ENCODE peak calls at places on chromosome 16, in four cellular contexts. U is neural crest cell, L is pancreas, A is HFFc6. E is an unnamed sample.

GRCh38 chr16:68756250-68757051 is 19.4 kb downstream of the CDH1 start:
- DNase-seq in L (peak), U (no peak), A (no peak), E (no peak)

GRCh38 chr16:57601801-57602478 is 26.5 kb upstream of the ADGRG1 start:
- DNase-seq in U (no peak), L (peak), A (no peak), E (peak)

GRCh38 chr16:17448640-17449638 is 21.8 kb downstream of the XYLT1 start:
- DNase-seq in L (peak), A (no peak), U (no peak), E (no peak)

GRCh38 chr16:471353-472198 is 46.1 kb downstream of the RAB11FIP3 start:
- DNase-seq in A (peak), L (no peak), U (peak), E (no peak)

GRCh38 chr16:89115216-89115949 is 21.7 kb downstream of the ACSF3 start:
- DNase-seq in U (no peak), A (no peak), L (no peak), E (no peak)

GRCh38 chr16:66440970-66441369 is 13.9 kb downstream of the BEAN1 start:
- DNase-seq in L (no peak), U (no peak), A (no peak), E (no peak)

GRCh38 chr16:57966133-57966805 is 4.7 kb downstream of the CNGB1 start:
- DNase-seq in U (no peak), A (no peak), L (no peak), E (no peak)

GRCh38 chr16:345686-346231 is 6.8 kb downstream of the AXIN1 start:
- DNase-seq in L (no peak), U (no peak), A (no peak), E (no peak)

GRCh38 chr16:51150894-51151320 is at the start of gene SALL1:
- DNase-seq in A (no peak), U (peak), L (no peak), E (no peak)

GRCh38 chr16:53007095-53007494 is 45.6 kb downstream of the CHD9NB start:
- DNase-seq in U (no peak), L (no peak), A (no peak), E (no peak)

GRCh38 chr16:84379731-84380369 is 11.5 kb downstream of the ATP2C2 start:
- DNase-seq in A (no peak), U (no peak), L (no peak), E (no peak)

GRCh38 chr16:1296688-1297412 is 12.6 kb upstream of the UBE2I start:
- DNase-seq in L (peak), A (peak), U (no peak), E (no peak)

GRCh38 chr16:10333321-10334032 is 52.4 kb upstream of the ATF7IP2 start:
- DNase-seq in L (peak), U (no peak), A (no peak), E (no peak)

GRCh38 chr16:20321671-20322070 is 5.6 kb downstream of the GP2 start:
- DNase-seq in A (no peak), U (no peak), L (peak), E (no peak)

GRCh38 chr16:57801098-57801855 is 1.0 kb downstream of the KIFC3 start:
- DNase-seq in L (no peak), A (peak), U (no peak), E (no peak)

GRCh38 chr16:82995927-82996441 is 369.2 kb downstream of the CDH13 start:
- DNase-seq in U (no peak), L (no peak), A (peak), E (no peak)

GRCh38 chr16:65123846-65124513 is 2.1 kb upstream of the CDH11 start:
- DNase-seq in A (no peak), L (no peak), U (no peak), E (no peak)

GRCh38 chr16:65125322-65125721 is 3.5 kb upstream of the CDH11 start:
- DNase-seq in L (no peak), U (no peak), A (no peak), E (no peak)

GRCh38 chr16:65125871-65126270 is 4.0 kb upstream of the CDH11 start:
- DNase-seq in L (no peak), U (no peak), A (no peak), E (no peak)

GRCh38 chr16:65124596-65124995 is 2.7 kb upstream of the CDH11 start:
- DNase-seq in L (no peak), U (no peak), A (no peak), E (no peak)

GRCh38 chr16:65126845-65127624 is 5.2 kb upstream of the CDH11 start:
- DNase-seq in A (no peak), L (no peak), U (no peak), E (no peak)
- TF ChIP-seq CTCF in A (peak), L (no peak), U (peak), E (peak)

GRCh38 chr16:67669499-67670101 is 3.0 kb downstream of the C16orf86 start:
- DNase-seq in L (no peak), U (no peak), A (no peak), E (no peak)

GRCh38 chr16:67667434-67667816 is 811 bp downstream of the C16orf86 start:
- DNase-seq in U (no peak), L (no peak), A (no peak), E (no peak)

GRCh38 chr16:67666538-67667433 is at the start of the genes C16orf86 and ENKD1:
- DNase-seq in U (peak), L (peak), A (peak), E (peak)

GRCh38 chr16:67667817-67668494 is 1.3 kb downstream of the C16orf86 start:
- DNase-seq in U (peak), L (peak), A (peak), E (peak)

GRCh38 chr16:67668495-67669157 is 2.0 kb downstream of the C16orf86 start:
- DNase-seq in A (no peak), U (no peak), L (no peak), E (no peak)
- TF ChIP-seq CTCF in A (peak), U (no peak), L (no peak), E (no peak)

GRCh38 chr16:85423631-85424030 is 189.5 kb upstream of the GSE1 start:
- DNase-seq in A (no peak), L (peak), U (no peak), E (no peak)

GRCh38 chr16:85422124-85422373 is 191.1 kb upstream of the GSE1 start:
- DNase-seq in L (no peak), A (no peak), U (no peak), E (no peak)

GRCh38 chr16:85421338-85422123 is 191.6 kb upstream of the GSE1 start:
- DNase-seq in L (peak), U (no peak), A (no peak), E (no peak)

GRCh38 chr16:85423186-85423550 is 190.0 kb upstream of the GSE1 start:
- DNase-seq in L (no peak), A (no peak), U (no peak), E (no peak)

DNA sequence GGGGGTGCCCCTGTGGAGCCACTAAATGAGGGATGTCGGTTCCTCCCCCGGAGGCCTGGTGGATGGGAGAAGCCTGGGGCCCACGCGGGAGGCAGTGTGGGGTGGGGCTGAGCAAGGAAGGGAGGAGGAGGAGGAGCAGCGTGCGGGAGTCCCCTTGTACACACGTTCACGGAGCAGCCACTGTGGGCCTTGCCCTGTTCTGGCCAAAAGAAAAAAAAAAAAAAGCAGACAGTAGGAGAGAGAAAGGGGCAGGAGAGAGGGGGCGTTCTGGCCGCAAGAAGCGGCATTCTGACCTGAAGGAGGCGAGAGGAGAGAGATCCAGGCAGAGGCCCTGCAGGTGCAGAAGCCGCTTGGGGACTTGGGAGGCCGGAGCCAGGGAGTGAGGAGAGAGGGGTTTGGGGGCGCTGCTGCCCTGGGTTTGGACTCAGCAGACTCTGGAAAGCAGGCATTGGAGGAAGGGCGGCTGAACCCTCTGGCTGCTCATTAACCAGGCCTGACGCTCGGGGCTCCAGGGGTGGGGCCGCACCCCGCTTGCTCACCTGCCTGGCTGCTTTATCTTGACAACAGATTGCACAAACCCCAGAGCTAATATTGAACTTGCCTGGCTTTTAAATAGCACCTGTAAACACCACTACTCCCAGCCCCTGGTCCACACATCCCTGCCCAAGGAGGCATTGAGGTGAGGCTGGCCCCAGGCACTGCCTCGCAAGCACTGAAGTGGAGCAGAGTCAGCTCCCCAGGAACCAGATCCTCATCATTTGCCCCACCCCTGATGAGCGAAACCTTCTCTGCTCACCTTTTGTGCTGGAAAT is 190.5 kb upstream of the GSE1 start:
- DNase-seq in L (peak), U (peak), A (no peak), E (no peak)
- TF ChIP-seq CTCF in L (no peak), U (no peak), A (no peak), E (no peak)

DNA sequence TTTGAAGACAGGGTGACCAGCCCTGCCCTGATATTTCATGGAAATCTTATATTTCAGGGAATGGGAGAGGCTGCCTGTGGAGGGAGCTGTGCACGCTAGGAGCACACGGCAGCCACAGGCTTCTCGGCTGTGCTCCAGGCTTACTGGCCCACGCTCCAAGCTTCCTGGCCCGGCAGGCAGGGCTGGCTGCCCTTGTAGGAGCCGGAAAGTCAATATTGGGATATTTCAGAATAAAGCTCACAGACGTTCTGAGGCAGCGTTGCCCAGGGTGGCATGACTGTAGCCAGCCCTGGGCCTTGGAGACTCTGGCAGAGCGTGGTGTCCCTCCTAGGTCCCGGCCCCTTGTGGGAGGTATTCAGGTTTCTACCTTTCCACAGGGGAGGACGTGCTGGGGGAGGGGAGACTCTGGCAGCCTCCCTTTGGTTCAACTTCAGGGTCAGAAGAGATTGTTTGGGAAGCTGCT is 95.6 kb downstream of the NPIPB11 start:
- DNase-seq in L (peak), A (no peak), U (no peak), E (no peak)
- TF ChIP-seq CTCF in L (no peak), A (no peak), U (no peak), E (no peak)

GRCh38 chr16:55019419-55020131 is 88.9 kb downstream of the IRX5 start:
- DNase-seq in U (no peak), A (no peak), L (no peak), E (no peak)

GRCh38 chr16:55018881-55019280 is 88.2 kb downstream of the IRX5 start:
- DNase-seq in U (no peak), A (no peak), L (no peak), E (peak)

DNA sequence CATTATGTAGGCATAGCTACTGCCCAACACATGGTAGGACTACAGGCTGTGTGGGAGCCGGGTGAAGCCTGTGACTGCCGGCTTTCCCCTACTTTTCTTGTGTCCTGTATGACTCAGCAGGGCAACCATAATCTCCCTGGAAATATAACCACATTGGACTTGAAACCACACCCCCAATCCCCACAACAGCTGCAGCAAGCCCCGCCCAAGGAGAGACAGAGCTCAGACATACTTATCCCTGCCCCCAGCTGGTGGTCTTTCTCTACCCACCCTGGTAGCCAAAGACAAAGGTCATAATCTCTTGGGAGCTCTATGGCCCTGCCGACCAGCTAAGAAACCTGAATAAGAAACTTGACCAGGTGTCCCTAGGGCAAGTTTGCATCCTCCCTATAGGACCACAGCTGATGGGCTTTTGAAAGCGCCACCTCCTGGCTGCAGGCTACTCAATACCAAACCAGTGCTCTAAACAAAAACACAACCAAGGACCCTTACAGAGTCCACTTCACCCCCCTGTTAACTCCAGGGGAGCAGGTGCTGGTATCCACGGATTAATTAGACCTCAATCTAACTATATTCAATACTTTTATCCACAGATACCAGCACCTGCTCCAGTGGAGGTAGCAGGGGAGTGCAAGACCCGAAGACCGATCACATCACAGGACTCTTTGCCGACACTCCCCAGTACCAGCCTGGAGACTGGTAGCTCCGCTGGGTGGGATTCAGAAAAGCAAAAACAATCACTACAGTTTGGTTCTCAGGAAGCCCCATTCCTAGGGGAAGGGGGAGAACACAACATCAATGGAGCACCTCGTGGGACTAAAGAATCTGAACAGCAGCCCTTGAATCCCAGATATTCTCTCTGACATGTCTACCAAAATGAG is 91.2 kb downstream of the IRX5 start:
- DNase-seq in U (no peak), A (peak), L (no peak), E (no peak)
- TF ChIP-seq CTCF in U (peak), A (peak), L (no peak), E (no peak)

DNA sequence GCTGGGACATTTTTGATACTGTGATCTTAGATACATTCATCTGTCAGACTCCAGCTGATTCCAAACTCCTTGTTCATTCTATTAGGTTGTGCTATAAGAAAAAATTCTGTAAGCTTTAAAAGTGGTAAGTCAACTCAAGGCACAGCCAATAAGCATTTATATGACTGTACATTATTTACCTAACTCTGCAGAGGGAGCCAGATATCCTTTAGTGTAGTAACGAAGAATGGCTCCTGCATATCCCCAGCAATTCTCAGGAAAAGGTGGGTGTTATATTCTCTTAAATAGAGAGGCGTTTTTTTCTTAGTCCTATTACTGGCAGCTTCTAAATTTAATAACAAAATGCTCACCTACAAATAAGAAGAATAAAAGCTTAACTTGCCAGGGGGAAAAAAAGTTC is 374.3 kb upstream of the GOT2 start:
- DNase-seq in U (no peak), A (no peak), L (no peak), E (no peak)
- TF ChIP-seq CTCF in U (no peak), A (no peak), L (no peak), E (peak)

E was measured in osteocyte.